ENCODE peak calls at places on chromosomes 6 and 20, in eight cellular contexts. W is activated T-cell treated with anti-CD3 and anti-CD28 coated beads, Interleukin-2, amount 50 U/mL, for 48 hours; Z is lower lobe of right lung; B is NCI-H1105; L is LoVo; X is HL-60; J is activated naive CD4-positive, alpha-beta T cell; S is T-helper 1 cell. G is an unnamed sample.
A peak's percentile ranks its signal among the peaks of the same experiment; 100 is the strongest.

GRCh38 chr20:33394718-33395117 is 6.6 kb downstream of the CDK5RAP1 start:
- DNase-seq in Z (no peak), L (no peak), W (no peak), S (no peak), J (no peak), X (no peak), B (no peak), G (no peak)

GRCh38 chr20:24013953-24014352 is 25.4 kb upstream of the GGTLC1 start:
- DNase-seq in B (no peak), W (no peak), J (no peak), S (no peak), Z (no peak), L (no peak), X (no peak), G (no peak)

GRCh38 chr6:53391170-53391569 is 42.4 kb upstream of the ELOVL5 start:
- DNase-seq in B (no peak), Z (no peak), J (no peak), W (no peak), S (no peak), L (no peak), X (no peak), G (no peak)

GRCh38 chr6:121748850-121749249 is 313.4 kb downstream of the GJA1 start:
- DNase-seq in W (no peak), Z (no peak), B (no peak), X (no peak), L (no peak), J (no peak), S (no peak), G (no peak)

GRCh38 chr20:60040471-60041162 is 82.4 kb downstream of the CDH26 start:
- DNase-seq in X (no peak), S (no peak), L (no peak), J (no peak), W (no peak), B (no peak), Z (no peak), G (peak; percentile 68)

GRCh38 chr6:86723729-86724128 is 213.6 kb upstream of the HTR1E start:
- DNase-seq in X (no peak), S (no peak), B (no peak), Z (no peak), J (no peak), L (no peak), W (no peak), G (no peak)

GRCh38 chr6:135438907-135439535 is 58.5 kb downstream of the AHI1 start:
- DNase-seq in Z (no peak), W (no peak), X (peak; percentile 30), S (no peak), L (peak; percentile 35), J (no peak), B (no peak), G (no peak)

GRCh38 chr6:36717231-36717825 is 19.7 kb downstream of the RAB44 start:
- DNase-seq in X (no peak), W (no peak), Z (no peak), J (no peak), B (no peak), S (no peak), L (no peak), G (no peak)

GRCh38 chr6:73262701-73263569 is at the start of gene KHDC1:
- DNase-seq in S (peak; percentile 19), X (peak; percentile 30), W (peak; percentile 81), J (peak; percentile 24), B (peak; percentile 69), Z (peak; percentile 58), L (peak; percentile 41), G (no peak)

GRCh38 chr20:34311118-34312023 is 8.2 kb upstream of the AHCY start:
- DNase-seq in J (no peak), B (peak; percentile 20), W (no peak), S (no peak), Z (no peak), L (peak; percentile 63), X (no peak), G (no peak)

GRCh38 chr6:4320860-4321259 is 185.5 kb upstream of the ECI2 start:
- DNase-seq in S (no peak), J (no peak), B (no peak), X (no peak), W (no peak), Z (no peak), L (peak; percentile 82), G (no peak)

GRCh38 chr6:33620158-33620583 is 951 bp upstream of the ITPR3 start:
- DNase-seq in Z (peak; percentile 80), J (no peak), L (peak; percentile 56), S (no peak), B (peak; percentile 41), W (peak; percentile 59), X (peak; percentile 14), G (no peak)

GRCh38 chr6:160667854-160668481 is 3.9 kb upstream of the LPA start:
- DNase-seq in J (no peak), Z (no peak), B (peak; percentile 64), X (peak; percentile 42), S (no peak), L (peak; percentile 20), W (peak; percentile 46), G (no peak)

GRCh38 chr20:50218987-50219435 is 28.4 kb downstream of the CEBPB start:
- DNase-seq in S (no peak), B (no peak), X (no peak), J (no peak), L (no peak), Z (peak; percentile 44), W (no peak), G (no peak)

GRCh38 chr6:159695984-159696383 is 2.9 kb upstream of the SOD2 start:
- DNase-seq in L (no peak), W (no peak), X (no peak), J (no peak), B (no peak), Z (no peak), S (no peak), G (no peak)

GRCh38 chr20:52103469-52103910 is 88.1 kb downstream of the ZFP64 start:
- DNase-seq in L (no peak), W (peak; percentile 33), X (peak; percentile 80), J (no peak), S (no peak), Z (no peak), B (no peak), G (peak; percentile 82)

GRCh38 chr6:117352466-117353081 is 73.2 kb downstream of the ROS1 start:
- DNase-seq in S (no peak), J (no peak), L (peak; percentile 12), B (no peak), Z (no peak), X (no peak), W (no peak), G (no peak)

GRCh38 chr6:131789219-131789618 is 18.6 kb upstream of the ENPP1 start:
- DNase-seq in B (no peak), W (no peak), S (no peak), X (no peak), L (no peak), J (no peak), Z (no peak), G (no peak)

GRCh38 chr20:58515240-58516212 is at the start of gene APCDD1L:
- DNase-seq in W (no peak), S (no peak), X (no peak), J (no peak), L (no peak), Z (no peak), B (no peak), G (peak; percentile 91)

GRCh38 chr6:134061440-134061839 is 9.0 kb upstream of the SLC2A12 start:
- DNase-seq in L (no peak), S (no peak), B (no peak), W (no peak), Z (no peak), X (no peak), J (no peak), G (no peak)

GRCh38 chr6:106783631-106784566 is 154.5 kb downstream of the QRSL1 start:
- DNase-seq in W (no peak), B (no peak), Z (no peak), S (no peak), L (peak; percentile 61), X (no peak), J (no peak), G (no peak)

GRCh38 chr6:126066068-126067048 is 80.0 kb downstream of the TRMT11 start:
- DNase-seq in L (no peak), S (no peak), X (no peak), J (no peak), B (no peak), Z (no peak), W (no peak), G (no peak)

GRCh38 chr20:57767456-57767855 is 57.6 kb upstream of the PMEPA1 start:
- DNase-seq in Z (no peak), W (no peak), L (no peak), S (no peak), X (no peak), B (no peak), J (no peak), G (no peak)

GRCh38 chr20:5719861-5720401 is 30.3 kb upstream of the SHLD1 start:
- DNase-seq in J (no peak), S (no peak), L (no peak), Z (no peak), X (no peak), B (no peak), W (peak; percentile 30), G (no peak)

GRCh38 chr6:107473660-107474059 is 14.3 kb upstream of the PDSS2 start:
- DNase-seq in Z (no peak), W (no peak), S (no peak), X (no peak), B (no peak), L (no peak), J (no peak), G (no peak)

G was measured in RWPE2.